ENCODE peak calls at places on chromosome 2, in six cellular contexts. U, N, M, Y, K and W are unnamed samples. For H3K9me3, the result is how much of the 10 kb centered on the place peaks cover.

GRCh38 chr2:177489719-177490301 is 97.2 kb downstream of the AGPS start:
- DNase-seq in Y (no peak), K (no peak), N (no peak), U (no peak), M (peak), W (no peak)

GRCh38 chr2:133171396-133172004 is 396.8 kb downstream of the NCKAP5 start:
- DNase-seq in K (no peak), M (peak), N (no peak), U (peak), Y (no peak), W (no peak)

GRCh38 chr2:68302281-68302680 is 17.5 kb downstream of the CNRIP1 start:
- DNase-seq in K (no peak), N (no peak), Y (no peak), U (no peak), M (peak), W (no peak)

GRCh38 chr2:55026202-55026601 is 24.0 kb downstream of the RTN4 start:
- DNase-seq in U (no peak), N (no peak), K (no peak), M (peak), Y (no peak), W (no peak)

GRCh38 chr2:196925445-196925767 is 1.1 kb downstream of the PGAP1 start:
- DNase-seq in K (no peak), N (no peak), U (no peak), M (peak), Y (no peak), W (no peak)

GRCh38 chr2:230447455-230448451 is 31.8 kb downstream of the SP100 start:
- DNase-seq in K (no peak), Y (no peak), N (no peak), U (no peak), M (no peak), W (no peak)

GRCh38 chr2:46955764-46956163 is 40.2 kb upstream of the MCFD2 start:
- DNase-seq in M (no peak), Y (no peak), U (no peak), N (no peak), K (no peak), W (no peak)

GRCh38 chr2:2644040-2644439 is 313.0 kb upstream of the MYT1L start:
- DNase-seq in Y (no peak), U (no peak), M (no peak), N (no peak), K (no peak), W (no peak)

GRCh38 chr2:150076281-150076680 is 411.2 kb downstream of the RND3 start:
- DNase-seq in K (no peak), Y (no peak), U (no peak), N (no peak), M (peak), W (no peak)
- H3K9me3 ChIP-seq in K (under half), Y (under half), U (under half), N (under half), M (under half), W (under half)

GRCh38 chr2:8511868-8512612 is 169.8 kb upstream of the ID2 start:
- DNase-seq in K (no peak), M (peak), Y (no peak), U (no peak), N (no peak), W (no peak)

GRCh38 chr2:8508766-8509165 is 173.1 kb upstream of the ID2 start:
- DNase-seq in U (no peak), Y (no peak), N (no peak), K (no peak), M (no peak), W (no peak)

GRCh38 chr2:8506771-8507170 is 175.1 kb upstream of the ID2 start:
- DNase-seq in U (no peak), K (no peak), M (no peak), Y (no peak), N (no peak), W (no peak)

GRCh38 chr2:8510519-8510918 is 171.3 kb upstream of the ID2 start:
- DNase-seq in U (no peak), M (no peak), Y (no peak), K (peak), N (no peak), W (no peak)

GRCh38 chr2:8509613-8510012 is 172.2 kb upstream of the ID2 start:
- DNase-seq in M (no peak), U (no peak), Y (no peak), N (no peak), K (no peak), W (no peak)
- H3K9me3 ChIP-seq in M (under half), U (under half), Y (under half), N (under half), K (under half), W (under half)

GRCh38 chr2:115299207-115299606 is 856.8 kb downstream of the DPP10 start:
- DNase-seq in M (no peak), U (no peak), Y (no peak), N (no peak), K (no peak), W (no peak)
- H3K9me3 ChIP-seq in M (under half), U (under half), Y (under half), N (under half), K (under half), W (under half)

DNA sequence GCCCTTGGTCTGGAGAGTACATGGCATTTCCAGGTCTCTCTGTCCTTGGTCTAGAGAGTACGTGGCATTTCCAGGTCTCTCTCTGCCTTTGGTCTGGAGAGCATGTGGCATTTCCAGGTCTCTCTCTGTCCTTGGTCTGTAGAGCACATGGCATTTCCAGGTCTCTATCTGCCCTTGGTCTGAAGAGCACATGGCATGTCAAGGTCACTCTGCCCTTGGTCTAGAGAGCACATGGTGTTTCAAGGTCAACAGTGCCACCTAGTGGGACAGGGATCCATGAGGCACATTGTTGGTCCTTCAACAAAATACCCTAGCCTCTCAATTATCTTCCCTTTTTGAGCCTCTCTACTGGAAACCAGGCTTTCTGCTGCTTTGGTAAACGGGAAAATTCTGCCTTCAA is 250.2 kb downstream of the OTX1 start:
- DNase-seq in Y (no peak), K (no peak), U (no peak), N (no peak), M (no peak), W (no peak)
- H3K9me3 ChIP-seq in Y (under half), K (under half), U (under half), N (under half), M (under half), W (under half)

GRCh38 chr2:95149397-95149984 is 10.2 kb downstream of the ZNF514 start:
- DNase-seq in K (no peak), M (peak), N (no peak), U (no peak), Y (no peak), W (no peak)
- H3K9me3 ChIP-seq in K (under half), M (under half), N (half or more), U (under half), Y (half or more), W (under half)

GRCh38 chr2:161422812-161423211 is 6.7 kb downstream of the TBR1 start:
- DNase-seq in M (no peak), K (no peak), Y (no peak), N (no peak), U (no peak), W (no peak)
- H3K9me3 ChIP-seq in M (under half), K (under half), Y (under half), N (under half), U (under half), W (under half)

GRCh38 chr2:37325625-37326071 is 1.0 kb upstream of the PRKD3 start:
- DNase-seq in M (no peak), K (no peak), Y (no peak), N (no peak), U (no peak), W (no peak)

GRCh38 chr2:37324536-37324785 is 172 bp downstream of the PRKD3 start:
- DNase-seq in M (peak), U (peak), N (peak), K (peak), Y (peak), W (no peak)

GRCh38 chr2:37323770-37324535 is 680 bp downstream of the PRKD3 start:
- DNase-seq in N (peak), M (peak), Y (no peak), U (peak), K (peak), W (no peak)

GRCh38 chr2:37326285-37326684 is 1.7 kb upstream of the PRKD3 start:
- DNase-seq in K (peak), Y (peak), N (no peak), U (peak), M (peak), W (no peak)

DNA sequence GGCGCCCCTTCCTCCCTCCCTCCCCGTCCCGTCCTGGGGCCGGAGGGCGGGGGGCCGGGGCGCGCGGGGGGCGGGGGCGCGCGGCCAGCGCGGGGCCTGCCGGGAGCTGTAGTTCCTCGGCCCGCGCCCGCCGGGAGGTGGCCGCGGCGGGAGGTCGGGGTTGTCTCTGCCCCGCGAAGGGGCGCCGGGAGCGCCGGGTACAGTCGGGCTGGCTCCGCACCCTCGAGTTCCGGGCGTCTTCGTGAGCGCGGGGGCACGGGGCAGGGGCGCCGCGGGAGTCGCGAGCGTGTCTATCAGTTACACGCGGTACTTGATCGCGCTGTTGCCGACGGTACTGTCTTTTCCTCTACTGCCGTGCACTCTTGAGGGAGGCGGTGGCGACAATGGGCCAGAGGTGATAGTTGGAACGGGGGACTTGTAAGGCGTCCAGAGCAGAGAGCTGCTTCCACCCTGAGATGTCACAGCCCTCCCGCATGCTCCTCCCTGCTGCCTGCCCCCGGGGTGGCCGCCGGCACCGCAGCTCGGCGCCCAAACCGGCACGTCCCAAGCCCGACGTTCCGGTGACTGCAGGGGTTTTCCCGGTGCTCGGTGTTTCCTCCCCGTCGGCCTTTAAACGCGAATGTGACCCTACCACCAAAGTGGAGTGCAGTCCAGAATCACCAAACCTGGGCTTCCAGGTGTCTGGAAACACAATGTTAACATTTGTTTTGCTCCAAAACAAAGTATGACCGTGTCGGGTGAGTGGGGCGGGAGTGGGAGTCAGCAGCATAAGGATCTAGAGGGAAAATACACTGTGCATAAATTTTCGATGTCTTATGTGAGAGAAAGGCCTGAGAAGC is at the start of gene PRKD3:
- DNase-seq in U (peak), N (peak), Y (peak), M (peak), K (no peak), W (peak)
- H3K9me3 ChIP-seq in U (under half), N (under half), Y (under half), M (under half), K (under half), W (under half)

GRCh38 chr2:240782886-240783818 is 36.9 kb downstream of the KIF1A start:
- DNase-seq in M (no peak), K (no peak), U (no peak), N (no peak), Y (no peak), W (no peak)
- H3K9me3 ChIP-seq in M (under half), K (under half), U (under half), N (under half), Y (under half), W (under half)

GRCh38 chr2:27752551-27753237 is 18.8 kb upstream of the MRPL33 start:
- DNase-seq in Y (peak), K (no peak), U (peak), N (no peak), M (no peak), W (no peak)

GRCh38 chr2:27754831-27755230 is 16.7 kb upstream of the MRPL33 start:
- DNase-seq in K (no peak), N (no peak), U (no peak), Y (peak), M (no peak), W (no peak)

GRCh38 chr2:27753744-27754588 is 17.6 kb upstream of the MRPL33 start:
- DNase-seq in M (peak), K (peak), N (peak), Y (peak), U (peak), W (peak)

GRCh38 chr2:27756544-27757498 is 14.7 kb upstream of the MRPL33 start:
- DNase-seq in M (no peak), U (no peak), N (no peak), K (peak), Y (peak), W (no peak)

GRCh38 chr2:27756091-27756490 is 15.4 kb upstream of the MRPL33 start:
- DNase-seq in U (no peak), N (no peak), Y (no peak), M (no peak), K (no peak), W (no peak)
- H3K9me3 ChIP-seq in U (under half), N (under half), Y (under half), M (under half), K (under half), W (under half)

GRCh38 chr2:3778016-3778415 is 74.6 kb downstream of the DCDC2C start:
- DNase-seq in K (no peak), N (no peak), Y (no peak), U (no peak), M (no peak), W (no peak)
- H3K9me3 ChIP-seq in K (under half), N (under half), Y (under half), U (under half), M (under half), W (under half)